ENCODE peak calls at places on chromosome 14, in eight cellular contexts. One of them, this sample, is unnamed.
A peak's percentile ranks its signal among the peaks of the same experiment; 100 is the strongest.

GRCh38 chr14:89429206-89430091 is 12.4 kb upstream of the FOXN3 start:
- DNase-seq in GF-D8: no peak
- DNase-seq in non-pigmented ciliary epithelial cell: no peak
- DNase-seq in transverse colon: peak; percentile 31
- DNase-seq in islet precursor cell: peak; percentile 66
- DNase-seq in fibroblast of pulmonary artery: no peak
- DNase-seq in AG10803: no peak
- DNase-seq in AG04450: no peak
- DNase-seq in this sample: no peak

GRCh38 chr14:69711065-69711464 is 55.9 kb upstream of the SRSF5 start:
- DNase-seq in GF-D8: no peak
- DNase-seq in non-pigmented ciliary epithelial cell: no peak
- DNase-seq in transverse colon: peak; percentile 64
- DNase-seq in islet precursor cell: no peak
- DNase-seq in fibroblast of pulmonary artery: peak; percentile 55
- DNase-seq in AG10803: peak; percentile 34
- DNase-seq in AG04450: no peak
- DNase-seq in this sample: no peak

GRCh38 chr14:92589213-92589852 is 75.8 kb downstream of the RIN3 start:
- DNase-seq in GF-D8: no peak
- DNase-seq in non-pigmented ciliary epithelial cell: no peak
- DNase-seq in transverse colon: no peak
- DNase-seq in islet precursor cell: peak; percentile 69
- DNase-seq in fibroblast of pulmonary artery: peak; percentile 56
- DNase-seq in AG10803: peak; percentile 40
- DNase-seq in AG04450: no peak
- DNase-seq in this sample: no peak

GRCh38 chr14:25394791-25395391 is 344.9 kb upstream of the STXBP6 start:
- DNase-seq in GF-D8: no peak
- DNase-seq in non-pigmented ciliary epithelial cell: no peak
- DNase-seq in transverse colon: no peak
- DNase-seq in islet precursor cell: no peak
- DNase-seq in fibroblast of pulmonary artery: no peak
- DNase-seq in AG10803: no peak
- DNase-seq in AG04450: no peak
- DNase-seq in this sample: no peak

GRCh38 chr14:99502989-99503421 is 21.8 kb downstream of the CCNK start:
- DNase-seq in GF-D8: no peak
- DNase-seq in non-pigmented ciliary epithelial cell: no peak
- DNase-seq in transverse colon: no peak
- DNase-seq in islet precursor cell: peak; percentile 54
- DNase-seq in fibroblast of pulmonary artery: no peak
- DNase-seq in AG10803: no peak
- DNase-seq in AG04450: no peak
- DNase-seq in this sample: no peak

GRCh38 chr14:22602853-22603252 is 4.8 kb downstream of the ABHD4 start:
- DNase-seq in GF-D8: no peak
- DNase-seq in non-pigmented ciliary epithelial cell: no peak
- DNase-seq in transverse colon: no peak
- DNase-seq in islet precursor cell: no peak
- DNase-seq in fibroblast of pulmonary artery: no peak
- DNase-seq in AG10803: no peak
- DNase-seq in AG04450: no peak
- DNase-seq in this sample: no peak

GRCh38 chr14:74620497-74620921 is 8.5 kb upstream of the LTBP2 start:
- DNase-seq in GF-D8: no peak
- DNase-seq in non-pigmented ciliary epithelial cell: peak; percentile 97
- DNase-seq in transverse colon: no peak
- DNase-seq in islet precursor cell: peak; percentile 95
- DNase-seq in fibroblast of pulmonary artery: peak; percentile 87
- DNase-seq in AG10803: peak; percentile 95
- DNase-seq in AG04450: peak; percentile 61
- DNase-seq in this sample: no peak

GRCh38 chr14:68939893-68940613 is 39.0 kb downstream of the ACTN1 start:
- DNase-seq in GF-D8: no peak
- DNase-seq in non-pigmented ciliary epithelial cell: peak; percentile 97
- DNase-seq in transverse colon: peak; percentile 67
- DNase-seq in islet precursor cell: peak; percentile 98
- DNase-seq in fibroblast of pulmonary artery: peak; percentile 98
- DNase-seq in AG10803: peak; percentile 97
- DNase-seq in AG04450: peak; percentile 80
- DNase-seq in this sample: peak; percentile 96

GRCh38 chr14:99916091-99916383 is 122.8 kb downstream of the EML1 start:
- DNase-seq in GF-D8: no peak
- DNase-seq in non-pigmented ciliary epithelial cell: no peak
- DNase-seq in transverse colon: no peak
- DNase-seq in islet precursor cell: no peak
- DNase-seq in fibroblast of pulmonary artery: no peak
- DNase-seq in AG10803: no peak
- DNase-seq in AG04450: no peak
- DNase-seq in this sample: no peak

GRCh38 chr14:78443834-78444233 is 273.7 kb downstream of the NRXN3 start:
- DNase-seq in GF-D8: no peak
- DNase-seq in non-pigmented ciliary epithelial cell: no peak
- DNase-seq in transverse colon: no peak
- DNase-seq in islet precursor cell: no peak
- DNase-seq in fibroblast of pulmonary artery: no peak
- DNase-seq in AG10803: no peak
- DNase-seq in AG04450: no peak
- DNase-seq in this sample: no peak

GRCh38 chr14:75751291-75751690 is 90.2 kb downstream of the TTLL5 start:
- DNase-seq in GF-D8: no peak
- DNase-seq in non-pigmented ciliary epithelial cell: peak; percentile 13
- DNase-seq in transverse colon: no peak
- DNase-seq in islet precursor cell: no peak
- DNase-seq in fibroblast of pulmonary artery: peak; percentile 42
- DNase-seq in AG10803: peak; percentile 31
- DNase-seq in AG04450: no peak
- DNase-seq in this sample: no peak

GRCh38 chr14:96165493-96166474 is 38.9 kb upstream of the BDKRB2 start:
- DNase-seq in GF-D8: no peak
- DNase-seq in non-pigmented ciliary epithelial cell: no peak
- DNase-seq in transverse colon: peak; percentile 26
- DNase-seq in islet precursor cell: peak; percentile 45
- DNase-seq in fibroblast of pulmonary artery: no peak
- DNase-seq in AG10803: no peak
- DNase-seq in AG04450: no peak
- DNase-seq in this sample: no peak

GRCh38 chr14:65853407-65853955 is 441.0 kb downstream of the FUT8 start:
- DNase-seq in GF-D8: no peak
- DNase-seq in non-pigmented ciliary epithelial cell: no peak
- DNase-seq in transverse colon: no peak
- DNase-seq in islet precursor cell: no peak
- DNase-seq in fibroblast of pulmonary artery: no peak
- DNase-seq in AG10803: no peak
- DNase-seq in AG04450: no peak
- DNase-seq in this sample: peak; percentile 64

GRCh38 chr14:100159107-100159864 is at the start of gene DEGS2:
- DNase-seq in GF-D8: no peak
- DNase-seq in non-pigmented ciliary epithelial cell: no peak
- DNase-seq in transverse colon: peak; percentile 79
- DNase-seq in islet precursor cell: no peak
- DNase-seq in fibroblast of pulmonary artery: no peak
- DNase-seq in AG10803: no peak
- DNase-seq in AG04450: no peak
- DNase-seq in this sample: no peak

GRCh38 chr14:64726585-64726890 is 22.3 kb downstream of the PLEKHG3 start:
- DNase-seq in GF-D8: no peak
- DNase-seq in non-pigmented ciliary epithelial cell: no peak
- DNase-seq in transverse colon: peak; percentile 92
- DNase-seq in islet precursor cell: peak; percentile 92
- DNase-seq in fibroblast of pulmonary artery: no peak
- DNase-seq in AG10803: no peak
- DNase-seq in AG04450: no peak
- DNase-seq in this sample: no peak

GRCh38 chr14:68297871-68298468 is 478.4 kb downstream of the RAD51B start:
- DNase-seq in GF-D8: no peak
- DNase-seq in non-pigmented ciliary epithelial cell: no peak
- DNase-seq in transverse colon: no peak
- DNase-seq in islet precursor cell: peak; percentile 61
- DNase-seq in fibroblast of pulmonary artery: peak; percentile 71
- DNase-seq in AG10803: peak; percentile 69
- DNase-seq in AG04450: no peak
- DNase-seq in this sample: no peak

GRCh38 chr14:56514663-56515371 is 64.8 kb upstream of the TMEM260 start:
- DNase-seq in GF-D8: no peak
- DNase-seq in non-pigmented ciliary epithelial cell: no peak
- DNase-seq in transverse colon: no peak
- DNase-seq in islet precursor cell: no peak
- DNase-seq in fibroblast of pulmonary artery: peak; percentile 54
- DNase-seq in AG10803: peak; percentile 9
- DNase-seq in AG04450: no peak
- DNase-seq in this sample: no peak

GRCh38 chr14:23577004-23577681 is 1.4 kb downstream of the JPH4 start:
- DNase-seq in GF-D8: no peak
- DNase-seq in non-pigmented ciliary epithelial cell: no peak
- DNase-seq in transverse colon: no peak
- DNase-seq in islet precursor cell: peak; percentile 66
- DNase-seq in fibroblast of pulmonary artery: no peak
- DNase-seq in AG10803: no peak
- DNase-seq in AG04450: no peak
- DNase-seq in this sample: no peak

GRCh38 chr14:104112609-104113571 is 25.5 kb upstream of the KIF26A start:
- DNase-seq in GF-D8: no peak
- DNase-seq in non-pigmented ciliary epithelial cell: no peak
- DNase-seq in transverse colon: no peak
- DNase-seq in islet precursor cell: peak; percentile 52
- DNase-seq in fibroblast of pulmonary artery: no peak
- DNase-seq in AG10803: no peak
- DNase-seq in AG04450: no peak
- DNase-seq in this sample: no peak

GRCh38 chr14:105021656-105022275 is 883 bp upstream of the CDCA4 start:
- DNase-seq in GF-D8: no peak
- DNase-seq in non-pigmented ciliary epithelial cell: no peak
- DNase-seq in transverse colon: peak; percentile 64
- DNase-seq in islet precursor cell: peak; percentile 83
- DNase-seq in fibroblast of pulmonary artery: peak; percentile 37
- DNase-seq in AG10803: peak; percentile 30
- DNase-seq in AG04450: no peak
- DNase-seq in this sample: no peak

GRCh38 chr14:21326972-21327371 is 47.1 kb downstream of the RPGRIP1 start:
- DNase-seq in GF-D8: no peak
- DNase-seq in non-pigmented ciliary epithelial cell: no peak
- DNase-seq in transverse colon: no peak
- DNase-seq in islet precursor cell: no peak
- DNase-seq in fibroblast of pulmonary artery: peak; percentile 6
- DNase-seq in AG10803: no peak
- DNase-seq in AG04450: no peak
- DNase-seq in this sample: no peak

GRCh38 chr14:77478029-77478428 is 20.1 kb downstream of the AHSA1 start:
- DNase-seq in GF-D8: no peak
- DNase-seq in non-pigmented ciliary epithelial cell: no peak
- DNase-seq in transverse colon: no peak
- DNase-seq in islet precursor cell: no peak
- DNase-seq in fibroblast of pulmonary artery: no peak
- DNase-seq in AG10803: no peak
- DNase-seq in AG04450: no peak
- DNase-seq in this sample: no peak

GRCh38 chr14:71488703-71489141 is 443.5 kb upstream of the RGS6 start:
- DNase-seq in GF-D8: no peak
- DNase-seq in non-pigmented ciliary epithelial cell: no peak
- DNase-seq in transverse colon: no peak
- DNase-seq in islet precursor cell: no peak
- DNase-seq in fibroblast of pulmonary artery: peak; percentile 56
- DNase-seq in AG10803: peak; percentile 90
- DNase-seq in AG04450: peak; percentile 75
- DNase-seq in this sample: no peak

GRCh38 chr14:87305345-87305744 is 687.6 kb downstream of the GALC start:
- DNase-seq in GF-D8: no peak
- DNase-seq in non-pigmented ciliary epithelial cell: no peak
- DNase-seq in transverse colon: no peak
- DNase-seq in islet precursor cell: no peak
- DNase-seq in fibroblast of pulmonary artery: no peak
- DNase-seq in AG10803: no peak
- DNase-seq in AG04450: no peak
- DNase-seq in this sample: no peak

GRCh38 chr14:99552572-99553216 is 51.3 kb downstream of the CCDC85C start:
- DNase-seq in GF-D8: no peak
- DNase-seq in non-pigmented ciliary epithelial cell: no peak
- DNase-seq in transverse colon: peak; percentile 86
- DNase-seq in islet precursor cell: no peak
- DNase-seq in fibroblast of pulmonary artery: no peak
- DNase-seq in AG10803: no peak
- DNase-seq in AG04450: no peak
- DNase-seq in this sample: no peak

GRCh38 chr14:75604979-75605825 is 26.8 kb downstream of the FLVCR2 start:
- DNase-seq in GF-D8: no peak
- DNase-seq in non-pigmented ciliary epithelial cell: no peak
- DNase-seq in transverse colon: no peak
- DNase-seq in islet precursor cell: no peak
- DNase-seq in fibroblast of pulmonary artery: peak; percentile 68
- DNase-seq in AG10803: no peak
- DNase-seq in AG04450: no peak
- DNase-seq in this sample: no peak

GRCh38 chr14:88323520-88324199 is 591 bp upstream of the KCNK10 start:
- DNase-seq in GF-D8: no peak
- DNase-seq in non-pigmented ciliary epithelial cell: no peak
- DNase-seq in transverse colon: no peak
- DNase-seq in islet precursor cell: peak; percentile 80
- DNase-seq in fibroblast of pulmonary artery: peak; percentile 13
- DNase-seq in AG10803: peak; percentile 3
- DNase-seq in AG04450: no peak
- DNase-seq in this sample: no peak

GRCh38 chr14:34722723-34723545 is 8.5 kb upstream of the CFL2 start:
- DNase-seq in GF-D8: no peak
- DNase-seq in non-pigmented ciliary epithelial cell: no peak
- DNase-seq in transverse colon: peak; percentile 27
- DNase-seq in islet precursor cell: peak; percentile 70
- DNase-seq in fibroblast of pulmonary artery: peak; percentile 73
- DNase-seq in AG10803: peak; percentile 76
- DNase-seq in AG04450: no peak
- DNase-seq in this sample: no peak

This sample was measured in osteocyte.